ENCODE peak calls at places on chromosomes 5 and 9, in four cellular contexts. V is right atrium auricular region; O is GOT3; P is central memory CD4-positive, alpha-beta T cell. W is an unnamed sample.

GRCh38 chr5:169550227-169550626 is 33.3 kb upstream of the SPDL1 start:
- DNase-seq in O (no peak), P (no peak), V (no peak), W (no peak)

GRCh38 chr9:106753155-106753671 is 109.8 kb upstream of the ZNF462 start:
- DNase-seq in P (no peak), O (no peak), V (no peak), W (no peak)

GRCh38 chr5:110439280-110439679 is 287.2 kb downstream of the TMEM232 start:
- DNase-seq in P (no peak), O (no peak), V (no peak), W (no peak)

GRCh38 chr9:87149794-87150193 is 202.5 kb upstream of the GAS1 start:
- DNase-seq in O (no peak), P (no peak), V (no peak), W (no peak)

GRCh38 chr5:143968071-143968878 is 156.3 kb downstream of the HMHB1 start:
- DNase-seq in V (no peak), O (no peak), P (no peak), W (peak)

GRCh38 chr5:16807475-16807874 is 128.6 kb downstream of the MYO10 start:
- DNase-seq in O (no peak), V (no peak), P (no peak), W (no peak)

GRCh38 chr9:113139953-113140352 is 10.9 kb upstream of the SLC31A2 start:
- DNase-seq in V (no peak), P (no peak), O (no peak), W (no peak)

GRCh38 chr9:136665704-136666363 is 3.1 kb downstream of the EGFL7 start:
- DNase-seq in O (no peak), P (no peak), V (no peak), W (no peak)

GRCh38 chr5:141517902-141518610 is 29.2 kb downstream of the PCDHGC5 start:
- DNase-seq in O (no peak), V (no peak), P (no peak), W (no peak)

GRCh38 chr5:105563842-105564241 is 2001.3 kb upstream of the NUDT12 start:
- DNase-seq in V (no peak), O (no peak), P (no peak), W (no peak)

GRCh38 chr9:101445353-101446029 is 9.9 kb upstream of the ALDOB start:
- DNase-seq in P (no peak), V (no peak), O (no peak), W (no peak)